ENCODE peak calls at places on chromosomes 12 and 14, in ten cellular contexts. C is mammary epithelial cell, O is thoracic aorta, W is stomach, U is HFFc6, P is lower leg skin, N is ovary, V is heart right ventricle, M is nephron progenitor cell, G is cardiac fibroblast. Y is an unnamed sample.

GRCh38 chr12:27838543-27838942 is 58.5 kb upstream of the MANSC4 start:
- DNase-seq in O (no peak), W (no peak), G (no peak), M (no peak), P (no peak), N (no peak), U (no peak), C (no peak), V (no peak), Y (no peak)

GRCh38 chr12:82504411-82504810 is 146.1 kb downstream of the METTL25 start:
- DNase-seq in W (no peak), N (no peak), C (no peak), P (no peak), V (no peak), M (no peak), O (no peak), G (peak; percentile 8), U (no peak), Y (no peak)

GRCh38 chr12:92971869-92972524 is 42.9 kb upstream of the EEA1 start:
- DNase-seq in V (no peak), N (no peak), M (no peak), C (peak; percentile 54), U (peak; percentile 73), P (no peak), O (no peak), G (peak; percentile 75), W (no peak), Y (no peak)

GRCh38 chr12:89160716-89161123 is 191.6 kb downstream of the DUSP6 start:
- DNase-seq in G (peak; percentile 53), P (peak; percentile 53), W (no peak), O (peak; percentile 8), C (peak; percentile 93), V (peak; percentile 54), M (no peak), N (no peak), U (peak; percentile 88), Y (no peak)

GRCh38 chr12:83827860-83828259 is 1084.7 kb downstream of the SLC6A15 start:
- DNase-seq in N (no peak), M (peak; percentile 1), U (no peak), C (no peak), V (no peak), G (peak; percentile 4), W (no peak), P (no peak), O (no peak), Y (peak; percentile 25)

GRCh38 chr12:77954156-77954555 is 123.5 kb downstream of the NAV3 start:
- DNase-seq in N (no peak), W (no peak), G (no peak), U (no peak), C (no peak), P (no peak), V (no peak), O (no peak), M (no peak), Y (no peak)

GRCh38 chr14:98888281-98888680 is 383.7 kb downstream of the BCL11B start:
- DNase-seq in U (no peak), P (no peak), W (no peak), N (no peak), V (no peak), O (no peak), G (no peak), C (no peak), M (no peak), Y (no peak)

GRCh38 chr12:48128800-48129199 is 9.6 kb downstream of the PFKM start:
- DNase-seq in M (no peak), U (no peak), O (no peak), N (no peak), C (no peak), V (no peak), W (no peak), G (no peak), P (no peak), Y (no peak)

GRCh38 chr12:103840399-103840880 is 594 bp downstream of the NT5DC3 start:
- DNase-seq in P (no peak), W (no peak), C (peak; percentile 58), O (peak; percentile 35), N (peak; percentile 64), M (no peak), U (peak; percentile 13), V (no peak), G (no peak), Y (no peak)

GRCh38 chr12:89453579-89453978 is 71.0 kb downstream of the GALNT4 start:
- DNase-seq in M (no peak), O (no peak), V (peak; percentile 23), N (no peak), G (peak; percentile 87), P (no peak), U (peak; percentile 76), C (peak; percentile 51), W (no peak), Y (no peak)

GRCh38 chr14:67285876-67286452 is 44.7 kb downstream of the PALS1 start:
- DNase-seq in W (no peak), O (no peak), C (peak; percentile 11), V (no peak), G (peak; percentile 74), P (no peak), M (no peak), N (no peak), U (peak; percentile 41), Y (no peak)

GRCh38 chr12:89353823-89354629 is 1.7 kb upstream of the DUSP6 start:
- DNase-seq in P (peak; percentile 59), M (peak; percentile 66), C (peak; percentile 94), G (peak; percentile 64), N (peak; percentile 70), V (peak; percentile 81), O (no peak), W (peak; percentile 86), U (peak; percentile 62), Y (peak; percentile 68)

GRCh38 chr12:11822071-11822818 is 172.8 kb downstream of the ETV6 start:
- DNase-seq in V (no peak), W (peak; percentile 38), G (no peak), N (no peak), U (no peak), C (peak; percentile 73), P (no peak), O (no peak), M (no peak), Y (no peak)

GRCh38 chr12:111186347-111186746 is 182.5 kb downstream of the PHETA1 start:
- DNase-seq in M (no peak), W (no peak), N (no peak), O (no peak), C (no peak), V (no peak), P (no peak), U (no peak), G (no peak), Y (no peak)

DNA sequence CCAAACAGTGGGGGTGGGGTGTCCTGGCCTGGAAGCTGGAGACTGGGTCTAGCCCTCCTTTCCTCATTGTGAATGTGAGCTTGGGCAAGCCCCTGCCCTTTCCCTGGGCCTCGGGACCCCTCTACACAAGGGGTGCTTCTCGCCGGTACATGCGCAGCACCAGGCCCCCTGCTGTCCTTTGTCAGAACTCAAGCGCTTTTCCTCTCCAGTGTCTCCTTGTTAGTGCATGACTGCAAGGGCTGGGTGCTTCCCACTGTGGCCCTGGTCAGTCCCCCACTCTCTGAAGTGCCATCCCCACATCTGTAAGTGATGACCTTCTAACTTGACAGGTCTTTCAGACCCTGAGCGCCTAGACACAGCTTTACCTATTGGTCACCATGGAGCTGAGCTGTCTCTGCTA is 44.2 kb downstream of the DEGS2 start:
- DNase-seq in M (no peak), C (no peak), P (no peak), O (no peak), U (no peak), G (no peak), N (no peak), W (no peak), V (no peak), Y (no peak)
- TF ChIP-seq CTCF in M (no peak), C (no peak), P (no peak), O (no peak), U (no peak), G (no peak), N (no peak), W (no peak), V (no peak), Y (no peak)

GRCh38 chr12:109928058-109928656 is 28.1 kb downstream of the TCHP start:
- DNase-seq in O (no peak), M (no peak), N (no peak), U (no peak), C (no peak), V (no peak), P (no peak), W (no peak), G (no peak), Y (no peak)

GRCh38 chr12:109926488-109927210 is 26.6 kb downstream of the TCHP start:
- DNase-seq in W (no peak), U (no peak), O (no peak), N (no peak), G (no peak), C (no peak), P (no peak), V (no peak), M (no peak), Y (no peak)

GRCh38 chr12:109930028-109930800 is 30.1 kb downstream of the TCHP start:
- DNase-seq in V (no peak), M (no peak), C (no peak), G (no peak), U (no peak), W (no peak), O (no peak), P (no peak), N (no peak), Y (no peak)

GRCh38 chr12:109925185-109925835 is 25.2 kb downstream of the TCHP start:
- DNase-seq in O (no peak), U (no peak), G (no peak), C (no peak), V (no peak), M (peak; percentile 42), P (no peak), N (no peak), W (no peak), Y (no peak)

GRCh38 chr12:109927622-109928021 is 27.5 kb downstream of the TCHP start:
- DNase-seq in P (no peak), C (no peak), V (no peak), O (no peak), G (peak; percentile 59), M (peak; percentile 36), W (peak; percentile 27), N (no peak), U (peak; percentile 23), Y (peak; percentile 54)
- TF ChIP-seq CTCF in P (no peak), C (peak; percentile 84), V (no peak), O (peak; percentile 42), G (peak; percentile 89), M (peak; percentile 50), W (peak; percentile 37), N (no peak), U (peak; percentile 85), Y (peak; percentile 70)

DNA sequence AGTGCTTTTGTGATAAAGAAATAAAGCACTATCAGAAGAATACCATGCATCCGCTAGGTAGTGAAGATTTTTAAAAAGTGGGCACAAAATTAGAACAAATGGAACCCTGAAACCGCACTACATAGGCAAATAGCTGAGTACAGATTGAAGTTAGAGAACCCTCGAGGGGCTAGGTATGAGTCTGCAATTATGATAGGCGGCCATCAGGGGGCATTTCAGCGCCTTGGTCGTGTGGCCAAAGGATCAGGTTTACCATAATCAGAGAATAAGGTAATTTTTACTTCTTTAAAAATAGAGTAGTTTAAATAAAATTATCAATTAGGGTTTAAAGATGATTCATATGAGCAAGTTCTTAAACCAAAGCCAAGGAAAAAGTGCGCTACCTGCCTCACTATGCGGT is 129.8 kb downstream of the TMX1 start:
- DNase-seq in O (no peak), V (no peak), W (no peak), M (no peak), P (no peak), U (no peak), C (no peak), G (no peak), N (no peak), Y (no peak)
- TF ChIP-seq CTCF in O (no peak), V (no peak), W (no peak), M (peak; percentile 17), P (no peak), U (peak; percentile 47), C (peak; percentile 47), G (peak; percentile 12), N (no peak), Y (peak; percentile 17)

GRCh38 chr12:65685514-65685913 is 138.8 kb upstream of the HMGA2 start:
- DNase-seq in O (no peak), C (peak; percentile 48), G (peak; percentile 56), M (no peak), V (no peak), W (no peak), N (no peak), P (no peak), U (peak; percentile 41), Y (no peak)
- TF ChIP-seq CTCF in O (no peak), C (peak; percentile 68), G (peak; percentile 60), M (peak; percentile 17), V (no peak), W (no peak), N (no peak), P (no peak), U (peak; percentile 87), Y (peak; percentile 68)